ENCODE peak calls at places on chromosomes 3 and 15, in ten cellular contexts. One of them, this sample, is unnamed.

GRCh38 chr3:28347374-28348285 is 891 bp upstream of the ZCWPW2 start:
- DNase-seq in BJ: peak; percentile 28
- DNase-seq in WERI-Rb-1: no peak
- DNase-seq in esophagus squamous epithelium: no peak
- DNase-seq in DND-41: no peak
- DNase-seq in neural progenitor cell: peak; percentile 2
- DNase-seq in NB4: peak; percentile 81
- DNase-seq in fibroblast of mammary gland: peak; percentile 90
- DNase-seq in fibroblast of pulmonary artery: peak; percentile 89
- DNase-seq in GM12865: no peak
- DNase-seq in this sample: peak; percentile 90

GRCh38 chr3:106428565-106428994 is 559.8 kb upstream of the CBLB start:
- DNase-seq in BJ: peak; percentile 98
- DNase-seq in WERI-Rb-1: no peak
- DNase-seq in esophagus squamous epithelium: no peak
- DNase-seq in DND-41: no peak
- DNase-seq in neural progenitor cell: no peak
- DNase-seq in NB4: peak; percentile 45
- DNase-seq in fibroblast of mammary gland: peak; percentile 100
- DNase-seq in fibroblast of pulmonary artery: peak; percentile 98
- DNase-seq in GM12865: no peak
- DNase-seq in this sample: peak; percentile 100

GRCh38 chr3:13277860-13278531 is 142.1 kb downstream of the NUP210 start:
- DNase-seq in BJ: no peak
- DNase-seq in WERI-Rb-1: peak; percentile 64
- DNase-seq in esophagus squamous epithelium: no peak
- DNase-seq in DND-41: no peak
- DNase-seq in neural progenitor cell: no peak
- DNase-seq in NB4: peak; percentile 89
- DNase-seq in fibroblast of mammary gland: no peak
- DNase-seq in fibroblast of pulmonary artery: peak; percentile 5
- DNase-seq in GM12865: no peak
- DNase-seq in this sample: no peak

GRCh38 chr3:38348903-38349302 is 2.3 kb downstream of the XYLB start:
- DNase-seq in BJ: no peak
- DNase-seq in WERI-Rb-1: no peak
- DNase-seq in esophagus squamous epithelium: no peak
- DNase-seq in DND-41: no peak
- DNase-seq in neural progenitor cell: no peak
- DNase-seq in NB4: peak; percentile 54
- DNase-seq in fibroblast of mammary gland: peak; percentile 74
- DNase-seq in fibroblast of pulmonary artery: peak; percentile 62
- DNase-seq in GM12865: no peak
- DNase-seq in this sample: peak; percentile 43

GRCh38 chr3:190225186-190225692 is 97.0 kb downstream of the CLDN1 start:
- DNase-seq in BJ: peak; percentile 11
- DNase-seq in WERI-Rb-1: no peak
- DNase-seq in esophagus squamous epithelium: no peak
- DNase-seq in DND-41: no peak
- DNase-seq in neural progenitor cell: peak; percentile 30
- DNase-seq in NB4: peak; percentile 38
- DNase-seq in fibroblast of mammary gland: peak; percentile 49
- DNase-seq in fibroblast of pulmonary artery: peak; percentile 48
- DNase-seq in GM12865: peak; percentile 47
- DNase-seq in this sample: peak; percentile 41

GRCh38 chr3:138941259-138941885 is 5.6 kb downstream of the FOXL2 start:
- DNase-seq in BJ: no peak
- DNase-seq in WERI-Rb-1: peak; percentile 60
- DNase-seq in esophagus squamous epithelium: no peak
- DNase-seq in DND-41: peak; percentile 21
- DNase-seq in neural progenitor cell: peak; percentile 79
- DNase-seq in NB4: peak; percentile 22
- DNase-seq in fibroblast of mammary gland: peak; percentile 49
- DNase-seq in fibroblast of pulmonary artery: peak; percentile 66
- DNase-seq in GM12865: peak; percentile 43
- DNase-seq in this sample: peak; percentile 48

GRCh38 chr15:65384505-65384894 is 6.7 kb upstream of the IGDCC3 start:
- DNase-seq in BJ: no peak
- DNase-seq in WERI-Rb-1: no peak
- DNase-seq in esophagus squamous epithelium: no peak
- DNase-seq in DND-41: no peak
- DNase-seq in neural progenitor cell: no peak
- DNase-seq in NB4: no peak
- DNase-seq in fibroblast of mammary gland: no peak
- DNase-seq in fibroblast of pulmonary artery: no peak
- DNase-seq in GM12865: no peak
- DNase-seq in this sample: no peak

GRCh38 chr15:37483779-37484178 is 383.4 kb upstream of the MEIS2 start:
- DNase-seq in BJ: no peak
- DNase-seq in WERI-Rb-1: no peak
- DNase-seq in esophagus squamous epithelium: no peak
- DNase-seq in DND-41: no peak
- DNase-seq in neural progenitor cell: no peak
- DNase-seq in NB4: no peak
- DNase-seq in fibroblast of mammary gland: no peak
- DNase-seq in fibroblast of pulmonary artery: no peak
- DNase-seq in GM12865: no peak
- DNase-seq in this sample: no peak

GRCh38 chr3:99118381-99118780 is 216.9 kb upstream of the DCBLD2 start:
- DNase-seq in BJ: peak; percentile 84
- DNase-seq in WERI-Rb-1: no peak
- DNase-seq in esophagus squamous epithelium: no peak
- DNase-seq in DND-41: no peak
- DNase-seq in neural progenitor cell: no peak
- DNase-seq in NB4: no peak
- DNase-seq in fibroblast of mammary gland: no peak
- DNase-seq in fibroblast of pulmonary artery: no peak
- DNase-seq in GM12865: no peak
- DNase-seq in this sample: peak; percentile 95

GRCh38 chr15:69863446-69863845 is 234.3 kb downstream of the TLE3 start:
- DNase-seq in BJ: no peak
- DNase-seq in WERI-Rb-1: no peak
- DNase-seq in esophagus squamous epithelium: no peak
- DNase-seq in DND-41: no peak
- DNase-seq in neural progenitor cell: no peak
- DNase-seq in NB4: no peak
- DNase-seq in fibroblast of mammary gland: no peak
- DNase-seq in fibroblast of pulmonary artery: no peak
- DNase-seq in GM12865: no peak
- DNase-seq in this sample: no peak

GRCh38 chr15:50180578-50180977 is 1.4 kb upstream of the SLC27A2 start:
- DNase-seq in BJ: no peak
- DNase-seq in WERI-Rb-1: no peak
- DNase-seq in esophagus squamous epithelium: no peak
- DNase-seq in DND-41: no peak
- DNase-seq in neural progenitor cell: no peak
- DNase-seq in NB4: no peak
- DNase-seq in fibroblast of mammary gland: no peak
- DNase-seq in fibroblast of pulmonary artery: no peak
- DNase-seq in GM12865: no peak
- DNase-seq in this sample: no peak
- H3K4me3 ChIP-seq in BJ: no peak overlapping the region
- H3K4me3 ChIP-seq in WERI-Rb-1: no peak overlapping the region
- H3K4me3 ChIP-seq in esophagus squamous epithelium: no peak overlapping the region
- H3K4me3 ChIP-seq in DND-41: no peak overlapping the region
- H3K4me3 ChIP-seq in neural progenitor cell: no peak overlapping the region
- H3K4me3 ChIP-seq in NB4: no peak overlapping the region
- H3K4me3 ChIP-seq in fibroblast of mammary gland: no peak overlapping the region
- H3K4me3 ChIP-seq in fibroblast of pulmonary artery: no peak overlapping the region
- H3K4me3 ChIP-seq in GM12865: no peak overlapping the region
- H3K4me3 ChIP-seq in this sample: no peak overlapping the region

DNA sequence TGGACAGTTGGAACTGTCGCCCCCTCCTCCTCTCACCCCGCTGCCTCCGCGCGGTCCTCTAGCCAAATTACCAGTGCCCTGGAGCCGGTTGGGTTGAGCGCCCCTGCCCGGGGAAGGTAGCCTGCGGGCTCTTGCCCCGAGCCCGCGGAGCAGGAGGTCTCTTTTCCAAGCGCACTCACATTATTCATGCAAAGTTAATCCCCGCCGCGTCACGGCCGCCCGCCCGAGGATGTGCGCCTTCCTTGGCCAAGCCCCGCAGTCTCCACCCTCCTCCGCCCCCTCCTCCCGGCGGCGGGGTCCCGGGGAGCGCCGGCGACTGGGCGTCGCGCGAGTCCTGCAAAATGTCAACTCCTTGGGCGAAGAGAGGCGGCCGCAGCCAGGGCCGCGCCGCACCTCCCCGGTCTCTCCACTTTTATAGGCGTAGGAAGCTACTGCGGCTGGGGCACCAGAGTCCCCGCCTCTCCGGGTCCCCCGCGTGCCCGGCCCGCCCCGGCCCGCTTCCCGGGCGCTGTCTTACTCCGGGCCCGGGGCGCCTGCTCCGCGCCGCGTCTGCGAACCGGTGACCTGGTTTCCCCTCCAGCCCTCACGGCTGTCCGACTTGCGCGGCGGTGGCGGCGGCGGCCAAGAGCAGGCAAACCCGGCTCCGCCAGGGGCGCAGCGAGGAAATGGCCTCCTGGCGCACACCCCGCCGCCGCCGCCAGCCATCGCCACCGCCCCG is at the start of gene THRB:
- DNase-seq in BJ: no peak
- DNase-seq in WERI-Rb-1: peak; percentile 93
- DNase-seq in esophagus squamous epithelium: no peak
- DNase-seq in DND-41: no peak
- DNase-seq in neural progenitor cell: peak; percentile 79
- DNase-seq in NB4: no peak
- DNase-seq in fibroblast of mammary gland: peak; percentile 59
- DNase-seq in fibroblast of pulmonary artery: peak; percentile 38
- DNase-seq in GM12865: peak; percentile 21
- DNase-seq in this sample: peak; percentile 53
- TF ChIP-seq CTCF in BJ: no peak
- TF ChIP-seq CTCF in WERI-Rb-1: no peak
- TF ChIP-seq CTCF in esophagus squamous epithelium: no peak
- TF ChIP-seq CTCF in DND-41: no peak
- TF ChIP-seq CTCF in neural progenitor cell: peak; percentile 49
- TF ChIP-seq CTCF in NB4: no peak
- TF ChIP-seq CTCF in fibroblast of mammary gland: peak; percentile 12
- TF ChIP-seq CTCF in fibroblast of pulmonary artery: peak; percentile 3
- TF ChIP-seq CTCF in GM12865: no peak
- TF ChIP-seq CTCF in this sample: peak; percentile 20

GRCh38 chr15:45449878-45450277 is 71.5 kb upstream of the GATM start:
- DNase-seq in BJ: no peak
- DNase-seq in WERI-Rb-1: no peak
- DNase-seq in esophagus squamous epithelium: no peak
- DNase-seq in DND-41: no peak
- DNase-seq in neural progenitor cell: no peak
- DNase-seq in NB4: no peak
- DNase-seq in fibroblast of mammary gland: no peak
- DNase-seq in fibroblast of pulmonary artery: no peak
- DNase-seq in GM12865: no peak
- DNase-seq in this sample: no peak
- H3K4me3 ChIP-seq in BJ: no peak overlapping the region
- H3K4me3 ChIP-seq in WERI-Rb-1: no peak overlapping the region
- H3K4me3 ChIP-seq in esophagus squamous epithelium: no peak overlapping the region
- H3K4me3 ChIP-seq in DND-41: no peak overlapping the region
- H3K4me3 ChIP-seq in neural progenitor cell: no peak overlapping the region
- H3K4me3 ChIP-seq in NB4: no peak overlapping the region
- H3K4me3 ChIP-seq in fibroblast of mammary gland: no peak overlapping the region
- H3K4me3 ChIP-seq in fibroblast of pulmonary artery: no peak overlapping the region
- H3K4me3 ChIP-seq in GM12865: no peak overlapping the region
- H3K4me3 ChIP-seq in this sample: no peak overlapping the region

DNA sequence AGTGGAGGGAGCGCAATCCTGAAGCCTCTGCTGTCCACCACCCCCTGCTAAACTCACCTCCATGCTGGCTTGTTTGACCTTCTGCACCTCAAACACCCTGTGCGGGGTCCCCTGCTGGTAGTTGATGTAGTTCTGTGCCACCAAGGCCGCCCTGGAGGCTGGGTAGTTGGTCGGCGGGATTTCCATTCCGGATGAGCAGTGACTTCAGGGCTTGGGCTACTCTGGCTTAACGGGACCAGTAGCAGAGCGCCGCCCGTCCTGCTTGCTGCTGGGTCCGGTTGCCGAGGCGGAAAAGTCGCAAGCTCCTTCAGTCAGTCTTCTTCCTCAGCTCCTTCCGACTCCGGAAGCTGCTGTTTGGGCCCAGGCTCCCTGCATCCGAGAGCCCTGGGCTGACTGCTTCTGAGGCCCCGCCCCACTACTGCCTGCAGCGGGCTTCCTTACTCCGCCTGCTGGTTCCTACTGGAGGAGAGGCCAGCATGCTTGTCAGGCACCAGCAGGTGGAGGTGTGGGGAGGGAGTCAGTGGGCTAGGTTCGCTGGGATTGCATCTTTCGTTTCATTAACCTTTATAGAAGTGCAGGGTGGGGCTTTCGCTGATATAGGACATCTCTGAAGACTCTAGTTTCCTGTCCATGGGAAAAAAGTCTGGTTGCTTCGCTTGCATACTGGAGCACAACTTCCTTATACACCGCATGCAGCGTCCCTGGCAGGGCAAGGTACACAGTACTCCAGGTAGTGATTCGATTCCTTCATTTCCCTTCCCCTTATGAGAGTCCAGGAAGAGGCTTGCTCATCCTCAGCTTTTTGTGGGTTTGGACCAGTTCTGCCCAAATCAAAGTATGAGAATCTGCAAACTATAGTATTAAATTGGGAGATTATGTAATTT is at the start of gene LXN:
- DNase-seq in BJ: peak; percentile 39
- DNase-seq in WERI-Rb-1: peak; percentile 75
- DNase-seq in esophagus squamous epithelium: peak; percentile 18
- DNase-seq in DND-41: peak; percentile 46
- DNase-seq in neural progenitor cell: peak; percentile 94
- DNase-seq in NB4: no peak
- DNase-seq in fibroblast of mammary gland: peak; percentile 82
- DNase-seq in fibroblast of pulmonary artery: peak; percentile 81
- DNase-seq in GM12865: peak; percentile 91
- DNase-seq in this sample: peak; percentile 47
- TF ChIP-seq CTCF in BJ: peak; percentile 93
- TF ChIP-seq CTCF in WERI-Rb-1: peak; percentile 53
- TF ChIP-seq CTCF in esophagus squamous epithelium: peak; percentile 49
- TF ChIP-seq CTCF in DND-41: no peak
- TF ChIP-seq CTCF in neural progenitor cell: peak; percentile 73
- TF ChIP-seq CTCF in NB4: no peak
- TF ChIP-seq CTCF in fibroblast of mammary gland: peak; percentile 81
- TF ChIP-seq CTCF in fibroblast of pulmonary artery: peak; percentile 85
- TF ChIP-seq CTCF in GM12865: peak; percentile 61
- TF ChIP-seq CTCF in this sample: peak; percentile 46

GRCh38 chr3:11534011-11534782 is 109.5 kb downstream of the VGLL4 start:
- DNase-seq in BJ: no peak
- DNase-seq in WERI-Rb-1: no peak
- DNase-seq in esophagus squamous epithelium: no peak
- DNase-seq in DND-41: no peak
- DNase-seq in neural progenitor cell: no peak
- DNase-seq in NB4: no peak
- DNase-seq in fibroblast of mammary gland: no peak
- DNase-seq in fibroblast of pulmonary artery: no peak
- DNase-seq in GM12865: no peak
- DNase-seq in this sample: no peak
- H3K4me3 ChIP-seq in BJ: no peak overlapping the region
- H3K4me3 ChIP-seq in WERI-Rb-1: no peak overlapping the region
- H3K4me3 ChIP-seq in esophagus squamous epithelium: no peak overlapping the region
- H3K4me3 ChIP-seq in DND-41: no peak overlapping the region
- H3K4me3 ChIP-seq in neural progenitor cell: no peak overlapping the region
- H3K4me3 ChIP-seq in NB4: no peak overlapping the region
- H3K4me3 ChIP-seq in fibroblast of mammary gland: no peak overlapping the region
- H3K4me3 ChIP-seq in fibroblast of pulmonary artery: no peak overlapping the region
- H3K4me3 ChIP-seq in GM12865: no peak overlapping the region
- H3K4me3 ChIP-seq in this sample: no peak overlapping the region

This sample was measured in AG10803.